ENCODE peak calls at places on chromosomes 3 and 15, in eight cellular contexts. One of them, this sample, is unnamed.

GRCh38 chr3:195802261-195802701 is 9.4 kb downstream of the MUC4 start:
- DNase-seq in A549: no peak
- DNase-seq in progenitor cell of endocrine pancreas: no peak
- DNase-seq in stomach: no peak
- DNase-seq in RWPE1: no peak
- DNase-seq in body of pancreas: no peak
- DNase-seq in CD4-positive, alpha-beta T cell: peak
- DNase-seq in Peyer's patch: peak
- DNase-seq in this sample: no peak

GRCh38 chr3:58102976-58103447 is 94.8 kb downstream of the FLNB start:
- DNase-seq in stomach: peak
- DNase-seq in body of pancreas: peak
- DNase-seq in A549: no peak
- DNase-seq in CD4-positive, alpha-beta T cell: no peak
- DNase-seq in progenitor cell of endocrine pancreas: no peak
- DNase-seq in Peyer's patch: no peak
- DNase-seq in RWPE1: no peak
- DNase-seq in this sample: no peak

GRCh38 chr3:180358179-180358578 is 243.8 kb upstream of the TTC14 start:
- DNase-seq in CD4-positive, alpha-beta T cell: no peak
- DNase-seq in body of pancreas: no peak
- DNase-seq in Peyer's patch: no peak
- DNase-seq in RWPE1: no peak
- DNase-seq in A549: no peak
- DNase-seq in stomach: no peak
- DNase-seq in progenitor cell of endocrine pancreas: no peak
- DNase-seq in this sample: no peak

GRCh38 chr3:166955549-166955948 is 424.5 kb downstream of the ZBBX start:
- DNase-seq in RWPE1: no peak
- DNase-seq in stomach: no peak
- DNase-seq in Peyer's patch: no peak
- DNase-seq in body of pancreas: no peak
- DNase-seq in A549: no peak
- DNase-seq in CD4-positive, alpha-beta T cell: no peak
- DNase-seq in progenitor cell of endocrine pancreas: no peak
- DNase-seq in this sample: no peak

GRCh38 chr15:65577129-65577996 is 33.6 kb downstream of the INTS14 start:
- DNase-seq in CD4-positive, alpha-beta T cell: no peak
- DNase-seq in A549: no peak
- DNase-seq in Peyer's patch: no peak
- DNase-seq in RWPE1: no peak
- DNase-seq in body of pancreas: no peak
- DNase-seq in stomach: no peak
- DNase-seq in progenitor cell of endocrine pancreas: no peak
- DNase-seq in this sample: no peak

GRCh38 chr15:63408514-63408913 is 26.9 kb upstream of the CA12 start:
- DNase-seq in CD4-positive, alpha-beta T cell: no peak
- DNase-seq in stomach: no peak
- DNase-seq in Peyer's patch: no peak
- DNase-seq in RWPE1: no peak
- DNase-seq in A549: no peak
- DNase-seq in progenitor cell of endocrine pancreas: no peak
- DNase-seq in body of pancreas: no peak
- DNase-seq in this sample: no peak

GRCh38 chr3:161163297-161163696 is 57.8 kb upstream of the NMD3 start:
- DNase-seq in CD4-positive, alpha-beta T cell: no peak
- DNase-seq in A549: peak
- DNase-seq in stomach: no peak
- DNase-seq in Peyer's patch: no peak
- DNase-seq in progenitor cell of endocrine pancreas: no peak
- DNase-seq in body of pancreas: no peak
- DNase-seq in RWPE1: peak
- DNase-seq in this sample: no peak

GRCh38 chr3:114527036-114527644 is 233.3 kb downstream of the TIGIT start:
- DNase-seq in Peyer's patch: no peak
- DNase-seq in RWPE1: peak
- DNase-seq in body of pancreas: no peak
- DNase-seq in progenitor cell of endocrine pancreas: no peak
- DNase-seq in CD4-positive, alpha-beta T cell: no peak
- DNase-seq in stomach: no peak
- DNase-seq in A549: peak
- DNase-seq in this sample: no peak

GRCh38 chr3:139309046-139309660 is 34.7 kb upstream of the MRPS22 start:
- DNase-seq in body of pancreas: no peak
- DNase-seq in Peyer's patch: no peak
- DNase-seq in A549: no peak
- DNase-seq in CD4-positive, alpha-beta T cell: no peak
- DNase-seq in RWPE1: no peak
- DNase-seq in stomach: no peak
- DNase-seq in progenitor cell of endocrine pancreas: no peak
- DNase-seq in this sample: no peak

GRCh38 chr15:31433574-31433973 is 106.9 kb downstream of the KLF13 start:
- DNase-seq in body of pancreas: no peak
- DNase-seq in A549: no peak
- DNase-seq in Peyer's patch: no peak
- DNase-seq in stomach: no peak
- DNase-seq in CD4-positive, alpha-beta T cell: no peak
- DNase-seq in RWPE1: no peak
- DNase-seq in progenitor cell of endocrine pancreas: no peak
- DNase-seq in this sample: no peak

GRCh38 chr3:126117786-126118185 is 33.9 kb upstream of the SLC41A3 start:
- DNase-seq in CD4-positive, alpha-beta T cell: no peak
- DNase-seq in Peyer's patch: peak
- DNase-seq in body of pancreas: no peak
- DNase-seq in progenitor cell of endocrine pancreas: peak
- DNase-seq in RWPE1: no peak
- DNase-seq in stomach: no peak
- DNase-seq in A549: no peak
- DNase-seq in this sample: no peak

GRCh38 chr3:154214320-154214719 is 93.1 kb downstream of the ARHGEF26 start:
- DNase-seq in RWPE1: no peak
- DNase-seq in progenitor cell of endocrine pancreas: no peak
- DNase-seq in A549: no peak
- DNase-seq in stomach: no peak
- DNase-seq in Peyer's patch: no peak
- DNase-seq in body of pancreas: no peak
- DNase-seq in CD4-positive, alpha-beta T cell: no peak
- DNase-seq in this sample: no peak

GRCh38 chr3:105899528-105899927 is 30.7 kb upstream of the CBLB start:
- DNase-seq in Peyer's patch: no peak
- DNase-seq in body of pancreas: no peak
- DNase-seq in stomach: no peak
- DNase-seq in A549: peak
- DNase-seq in RWPE1: peak
- DNase-seq in CD4-positive, alpha-beta T cell: no peak
- DNase-seq in progenitor cell of endocrine pancreas: no peak
- DNase-seq in this sample: no peak

DNA sequence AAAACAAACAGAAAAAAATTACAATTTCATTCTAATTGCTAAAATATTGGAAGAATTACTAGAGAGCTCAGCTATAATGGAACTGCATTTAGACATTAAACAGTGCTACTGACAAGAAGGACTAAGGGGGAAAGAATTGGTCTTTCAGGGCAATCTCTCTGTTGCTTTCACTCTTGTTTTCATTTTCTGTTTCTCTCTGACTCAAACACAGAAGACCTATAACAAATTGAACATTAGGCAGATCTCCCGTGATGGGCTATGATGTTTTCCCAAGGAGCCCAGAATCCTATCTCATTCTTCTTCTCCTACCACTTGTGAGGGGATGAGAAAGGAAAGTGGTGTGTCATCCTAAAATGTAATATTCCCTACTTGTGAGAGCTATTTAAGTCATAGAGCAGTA is 358.0 kb upstream of the TGFBR2 start:
- DNase-seq in CD4-positive, alpha-beta T cell: no peak
- DNase-seq in body of pancreas: no peak
- DNase-seq in progenitor cell of endocrine pancreas: no peak
- DNase-seq in stomach: no peak
- DNase-seq in A549: no peak
- DNase-seq in Peyer's patch: no peak
- DNase-seq in RWPE1: no peak
- DNase-seq in this sample: no peak
- TF ChIP-seq CTCF in CD4-positive, alpha-beta T cell: no peak
- TF ChIP-seq CTCF in body of pancreas: no peak
- TF ChIP-seq CTCF in progenitor cell of endocrine pancreas: no peak
- TF ChIP-seq CTCF in stomach: no peak
- TF ChIP-seq CTCF in A549: no peak
- TF ChIP-seq CTCF in Peyer's patch: no peak
- TF ChIP-seq CTCF in RWPE1: no peak
- TF ChIP-seq CTCF in this sample: no peak

DNA sequence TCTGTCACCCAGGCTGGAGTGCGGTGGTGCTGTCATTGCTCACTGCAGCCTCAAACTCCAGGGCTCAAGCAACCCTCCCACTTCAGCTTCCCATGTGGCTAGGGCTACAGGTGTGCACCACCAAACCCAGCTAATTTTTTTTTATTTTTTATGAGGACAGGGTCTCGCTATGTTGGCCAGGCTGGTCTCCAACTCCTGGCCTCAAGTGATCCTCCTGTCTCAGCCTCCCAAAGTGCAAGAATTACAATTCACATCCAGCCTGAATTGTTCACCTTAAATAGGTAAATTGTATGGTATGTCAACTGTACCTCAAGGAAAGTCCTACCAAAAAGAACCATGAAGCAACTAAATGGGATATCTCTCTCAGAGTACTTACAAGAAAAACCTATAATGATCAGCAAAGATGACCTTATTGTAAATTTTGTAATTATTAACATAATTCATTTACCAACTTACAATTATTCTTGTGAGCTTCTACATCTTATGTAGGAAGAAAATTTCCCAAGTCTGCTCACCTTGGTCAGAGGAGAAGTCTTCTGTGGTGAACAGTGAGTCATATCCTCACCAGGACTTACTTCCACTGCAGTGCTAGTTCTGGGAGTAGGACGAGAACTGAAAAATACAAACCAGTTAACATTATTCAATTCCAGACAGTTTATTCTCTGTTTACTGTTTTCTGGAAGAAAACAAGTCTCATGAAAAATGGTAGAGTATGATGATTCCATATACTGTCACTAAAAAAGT is 54.4 kb downstream of the ULK4 start:
- DNase-seq in RWPE1: no peak
- DNase-seq in body of pancreas: no peak
- DNase-seq in CD4-positive, alpha-beta T cell: no peak
- DNase-seq in Peyer's patch: no peak
- DNase-seq in stomach: no peak
- DNase-seq in progenitor cell of endocrine pancreas: no peak
- DNase-seq in A549: no peak
- DNase-seq in this sample: no peak
- TF ChIP-seq CTCF in RWPE1: no peak
- TF ChIP-seq CTCF in body of pancreas: no peak
- TF ChIP-seq CTCF in CD4-positive, alpha-beta T cell: no peak
- TF ChIP-seq CTCF in Peyer's patch: no peak
- TF ChIP-seq CTCF in stomach: no peak
- TF ChIP-seq CTCF in progenitor cell of endocrine pancreas: no peak
- TF ChIP-seq CTCF in A549: no peak
- TF ChIP-seq CTCF in this sample: no peak

DNA sequence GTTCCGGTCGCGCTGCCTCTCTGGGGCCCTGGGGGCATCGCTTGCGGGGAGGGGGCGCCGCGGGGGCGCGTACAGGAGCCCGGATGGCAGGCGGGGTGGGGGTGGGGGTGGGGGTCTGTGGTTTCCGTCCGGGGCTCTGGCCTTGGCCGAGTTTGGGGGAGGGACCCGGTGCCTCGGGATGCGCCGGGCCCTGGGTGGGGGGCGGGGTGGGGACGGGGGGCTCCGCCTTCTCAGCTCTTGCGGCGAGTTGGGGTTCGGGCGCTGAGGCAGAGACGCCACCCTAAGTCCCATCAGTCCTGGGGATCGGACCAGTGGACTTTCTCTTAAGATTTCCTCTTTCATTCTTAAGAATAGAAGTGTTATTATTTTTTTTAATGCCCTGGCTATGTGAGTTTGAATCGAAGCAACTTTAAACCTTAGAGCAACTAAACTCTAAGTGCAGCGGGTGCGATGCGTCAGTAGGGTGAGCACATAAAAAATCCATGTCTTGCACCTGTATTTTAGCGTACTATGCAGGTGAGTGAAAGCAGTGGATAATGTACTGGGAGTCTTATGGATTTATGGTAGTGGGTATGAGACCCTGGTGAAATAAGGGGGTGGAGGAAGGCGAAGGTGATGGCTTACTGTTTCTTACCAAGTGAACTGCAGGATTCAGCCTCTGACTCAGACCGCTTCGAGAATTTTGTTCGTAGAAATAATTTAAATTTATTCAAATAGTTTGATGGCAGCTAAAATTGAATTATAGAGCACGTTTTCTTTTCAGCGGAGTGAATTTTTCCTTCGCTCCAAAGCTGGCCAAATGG is 762 bp downstream of the CTNNB1 start:
- DNase-seq in CD4-positive, alpha-beta T cell: peak
- DNase-seq in progenitor cell of endocrine pancreas: no peak
- DNase-seq in stomach: no peak
- DNase-seq in RWPE1: peak
- DNase-seq in Peyer's patch: peak
- DNase-seq in A549: no peak
- DNase-seq in body of pancreas: peak
- DNase-seq in this sample: peak
- TF ChIP-seq CTCF in CD4-positive, alpha-beta T cell: no peak
- TF ChIP-seq CTCF in progenitor cell of endocrine pancreas: no peak
- TF ChIP-seq CTCF in stomach: no peak
- TF ChIP-seq CTCF in RWPE1: no peak
- TF ChIP-seq CTCF in Peyer's patch: no peak
- TF ChIP-seq CTCF in A549: no peak
- TF ChIP-seq CTCF in body of pancreas: no peak
- TF ChIP-seq CTCF in this sample: no peak

GRCh38 chr3:81989773-81990172 is 228.3 kb upstream of the GBE1 start:
- DNase-seq in RWPE1: no peak
- DNase-seq in Peyer's patch: no peak
- DNase-seq in stomach: no peak
- DNase-seq in CD4-positive, alpha-beta T cell: no peak
- DNase-seq in progenitor cell of endocrine pancreas: no peak
- DNase-seq in A549: no peak
- DNase-seq in body of pancreas: no peak
- DNase-seq in this sample: no peak
- TF ChIP-seq CTCF in RWPE1: no peak
- TF ChIP-seq CTCF in Peyer's patch: no peak
- TF ChIP-seq CTCF in stomach: no peak
- TF ChIP-seq CTCF in CD4-positive, alpha-beta T cell: no peak
- TF ChIP-seq CTCF in progenitor cell of endocrine pancreas: no peak
- TF ChIP-seq CTCF in A549: no peak
- TF ChIP-seq CTCF in body of pancreas: no peak
- TF ChIP-seq CTCF in this sample: no peak

GRCh38 chr3:29532473-29532872 is 251.6 kb downstream of the RBMS3 start:
- DNase-seq in Peyer's patch: no peak
- DNase-seq in body of pancreas: no peak
- DNase-seq in RWPE1: no peak
- DNase-seq in stomach: no peak
- DNase-seq in A549: no peak
- DNase-seq in CD4-positive, alpha-beta T cell: no peak
- DNase-seq in progenitor cell of endocrine pancreas: no peak
- DNase-seq in this sample: no peak
- TF ChIP-seq CTCF in Peyer's patch: no peak
- TF ChIP-seq CTCF in body of pancreas: no peak
- TF ChIP-seq CTCF in RWPE1: no peak
- TF ChIP-seq CTCF in stomach: no peak
- TF ChIP-seq CTCF in A549: no peak
- TF ChIP-seq CTCF in CD4-positive, alpha-beta T cell: no peak
- TF ChIP-seq CTCF in progenitor cell of endocrine pancreas: no peak
- TF ChIP-seq CTCF in this sample: no peak

GRCh38 chr3:99747915-99748314 is 69.7 kb upstream of the CMSS1 start:
- DNase-seq in RWPE1: peak
- DNase-seq in CD4-positive, alpha-beta T cell: no peak
- DNase-seq in progenitor cell of endocrine pancreas: no peak
- DNase-seq in A549: peak
- DNase-seq in body of pancreas: no peak
- DNase-seq in Peyer's patch: no peak
- DNase-seq in stomach: no peak
- DNase-seq in this sample: no peak
- TF ChIP-seq CTCF in RWPE1: peak
- TF ChIP-seq CTCF in CD4-positive, alpha-beta T cell: no peak
- TF ChIP-seq CTCF in progenitor cell of endocrine pancreas: peak
- TF ChIP-seq CTCF in A549: no peak
- TF ChIP-seq CTCF in body of pancreas: no peak
- TF ChIP-seq CTCF in Peyer's patch: no peak
- TF ChIP-seq CTCF in stomach: no peak
- TF ChIP-seq CTCF in this sample: peak